ENCODE peak calls at places on chromosomes 4 and X, in six cellular contexts. A, U, H, R, Y and N are unnamed samples.

GRCh38 chr4:89868999-89869589 is 25.6 kb upstream of the MMRN1 start:
- DNase-seq in A (no peak), U (no peak), H (no peak), R (no peak), Y (no peak), N (no peak)

GRCh38 chrX:18944482-18944881 is 39.4 kb downstream of the PHKA2 start:
- DNase-seq in A (no peak), U (no peak), H (no peak), R (no peak), Y (no peak), N (no peak)

GRCh38 chr4:83011779-83012630 is 1.4 kb upstream of the LIN54 start:
- DNase-seq in A (peak), U (no peak), H (no peak), R (no peak), Y (peak), N (peak)

GRCh38 chrX:48676893-48677270 is 6.7 kb upstream of the WAS start:
- DNase-seq in A (no peak), U (no peak), H (no peak), R (no peak), Y (no peak), N (no peak)

GRCh38 chrX:97200454-97200853 is 316.7 kb downstream of the RPA4 start:
- DNase-seq in A (no peak), U (no peak), H (no peak), R (no peak), Y (no peak), N (no peak)

GRCh38 chr4:53654300-53654758 is 63.0 kb upstream of the LNX1 start:
- DNase-seq in A (peak), U (no peak), H (no peak), R (no peak), Y (no peak), N (no peak)

GRCh38 chr4:109166126-109166525 is 136.3 kb downstream of the COL25A1 start:
- DNase-seq in A (no peak), U (no peak), H (no peak), R (no peak), Y (no peak), N (no peak)

GRCh38 chrX:53312946-53313745 is 31.8 kb upstream of the IQSEC2 start:
- DNase-seq in A (peak), U (peak), H (peak), R (peak), Y (peak), N (peak)

GRCh38 chr4:118814054-118814453 is 21.9 kb downstream of the SEC24D start:
- DNase-seq in A (no peak), U (no peak), H (no peak), R (no peak), Y (no peak), N (no peak)

GRCh38 chrX:136115124-136115908 is 32.0 kb upstream of the FHL1 start:
- DNase-seq in A (no peak), U (no peak), H (no peak), R (no peak), Y (no peak), N (no peak)

GRCh38 chr4:119646347-119647071 is 17.9 kb upstream of the PDE5A start:
- DNase-seq in A (no peak), U (no peak), H (no peak), R (no peak), Y (no peak), N (peak)

GRCh38 chr4:39657465-39657864 is 18.8 kb upstream of the SMIM14 start:
- DNase-seq in A (no peak), U (no peak), H (no peak), R (no peak), Y (no peak), N (no peak)

GRCh38 chr4:113444386-113444785 is 317.2 kb downstream of the CAMK2D start:
- DNase-seq in A (no peak), U (no peak), H (no peak), R (no peak), Y (no peak), N (no peak)

GRCh38 chr4:155953151-155954117 is at the start of gene CTSO:
- DNase-seq in A (peak), U (peak), H (peak), R (peak), Y (peak), N (peak)

GRCh38 chrX:19064175-19064574 is 58.1 kb downstream of the ADGRG2 start:
- DNase-seq in A (no peak), U (no peak), H (no peak), R (no peak), Y (no peak), N (no peak)

GRCh38 chr4:34953145-34953799 is 1291.0 kb downstream of the ARAP2 start:
- DNase-seq in A (no peak), U (no peak), H (no peak), R (no peak), Y (no peak), N (no peak)

GRCh38 chr4:168421671-168422070 is 58.6 kb downstream of the DDX60L start:
- DNase-seq in A (peak), U (no peak), H (no peak), R (no peak), Y (no peak), N (no peak)

GRCh38 chrX:154368630-154369452 is 5.6 kb downstream of the FLNA start:
- DNase-seq in A (peak), U (no peak), H (no peak), R (peak), Y (peak), N (no peak)

GRCh38 chr4:152346979-152347378 is 188.9 kb downstream of the FBXW7 start:
- DNase-seq in A (no peak), U (no peak), H (no peak), R (no peak), Y (no peak), N (no peak)

GRCh38 chr4:26223160-26223559 is 97.7 kb upstream of the RBPJ start:
- DNase-seq in A (no peak), U (no peak), H (no peak), R (no peak), Y (no peak), N (no peak)

GRCh38 chr4:8495803-8496202 is 55.2 kb downstream of the TRMT44 start:
- DNase-seq in A (no peak), U (no peak), H (no peak), R (no peak), Y (no peak), N (no peak)

GRCh38 chr4:124401611-124402010 is 310.9 kb downstream of the ANKRD50 start:
- DNase-seq in A (no peak), U (no peak), H (no peak), R (no peak), Y (no peak), N (no peak)

GRCh38 chr4:180164799-180165198 is 2078.4 kb upstream of the TENM3 start:
- DNase-seq in A (no peak), U (no peak), H (no peak), R (no peak), Y (no peak), N (no peak)

GRCh38 chr4:51932261-51932660 is 87.9 kb downstream of the LRRC66 start:
- DNase-seq in A (no peak), U (no peak), H (no peak), R (no peak), Y (no peak), N (no peak)

GRCh38 chr4:173930329-173930967 is 353.0 kb downstream of the FBXO8 start:
- DNase-seq in A (no peak), U (no peak), H (no peak), R (no peak), Y (no peak), N (no peak)

GRCh38 chr4:139689093-139689722 is 23.6 kb downstream of the MGST2 start:
- DNase-seq in A (no peak), U (no peak), H (no peak), R (no peak), Y (no peak), N (no peak)

GRCh38 chr4:22515888-22516541 is at the start of gene ADGRA3:
- DNase-seq in A (peak), U (peak), H (peak), R (peak), Y (peak), N (peak)

DNA sequence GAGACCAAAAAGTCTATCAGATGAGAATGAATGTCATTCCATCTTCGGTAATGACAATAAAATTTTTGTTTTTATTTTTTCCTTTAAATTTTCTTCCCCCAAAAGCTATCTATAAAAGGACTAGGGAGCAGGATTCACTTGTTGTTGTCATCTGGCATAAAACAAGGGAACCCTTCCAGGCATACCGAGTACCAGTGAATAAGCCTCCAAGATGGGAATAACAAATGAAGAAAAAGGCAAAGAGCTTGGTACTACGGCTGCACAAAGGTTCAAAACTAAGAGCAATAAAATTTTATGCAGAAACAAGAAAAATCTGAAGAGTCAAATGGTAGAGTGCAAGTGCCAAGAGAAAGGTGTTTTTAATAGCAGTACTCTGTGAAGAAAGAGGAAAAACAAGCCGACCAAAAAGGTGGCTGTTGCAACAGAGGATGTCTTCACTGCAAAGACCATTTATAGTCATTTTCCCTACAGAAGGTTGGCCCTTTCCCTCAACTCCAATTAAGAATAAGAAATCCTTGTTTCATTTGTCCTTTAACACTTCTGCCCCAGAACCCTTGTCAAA is 25.8 kb downstream of the PPP3CA start:
- DNase-seq in A (no peak), U (no peak), H (no peak), R (no peak), Y (no peak), N (no peak)
- H3K27ac ChIP-seq in A (no peak), U (no peak), H (no peak), R (no peak), Y (no peak), N (no peak)

GRCh38 chr4:37978509-37978908 is 18.3 kb downstream of the PTTG2 start:
- DNase-seq in A (no peak), U (no peak), H (no peak), R (no peak), Y (no peak), N (no peak)
- H3K27ac ChIP-seq in A (peak), U (no peak), H (no peak), R (no peak), Y (no peak), N (no peak)

GRCh38 chr4:57139783-57140182 is 29.6 kb upstream of the IGFBP7 start:
- DNase-seq in A (no peak), U (no peak), H (no peak), R (no peak), Y (no peak), N (no peak)
- H3K27ac ChIP-seq in A (no peak), U (no peak), H (no peak), R (no peak), Y (no peak), N (no peak)

GRCh38 chrX:50812995-50813842 is 775 bp downstream of the SHROOM4 start:
- DNase-seq in A (peak), U (peak), H (no peak), R (peak), Y (peak), N (no peak)
- H3K27ac ChIP-seq in A (peak), U (no peak), H (peak), R (peak), Y (peak), N (peak)

GRCh38 chr4:134028411-134028810 is 173.2 kb downstream of the PABPC4L start:
- DNase-seq in A (no peak), U (no peak), H (no peak), R (no peak), Y (no peak), N (no peak)
- H3K27ac ChIP-seq in A (no peak), U (no peak), H (no peak), R (no peak), Y (no peak), N (no peak)

GRCh38 chrX:10922158-10922557 is 189.0 kb upstream of the HCCS start:
- DNase-seq in A (no peak), U (no peak), H (no peak), R (no peak), Y (no peak), N (no peak)
- H3K27ac ChIP-seq in A (no peak), U (no peak), H (no peak), R (no peak), Y (no peak), N (no peak)

DNA sequence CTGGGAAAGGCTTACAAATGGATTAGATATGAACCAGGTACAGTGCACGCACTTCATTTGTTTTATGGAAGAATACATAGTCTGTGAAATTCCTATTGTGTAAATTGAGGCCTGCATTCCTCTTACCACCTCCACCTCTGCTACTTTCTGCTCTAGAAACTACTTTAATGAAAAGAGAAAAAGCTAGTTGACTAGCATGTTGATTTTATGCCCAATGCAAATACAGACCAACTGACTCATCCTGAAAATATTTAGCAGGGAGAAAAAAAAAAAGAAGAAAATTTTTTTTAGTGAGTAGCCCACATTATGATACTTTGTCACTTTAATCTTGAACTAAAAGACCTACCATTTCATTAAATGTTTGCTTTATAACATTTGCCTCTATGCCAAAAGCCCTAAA is 41.2 kb downstream of the DCLK2 start:
- DNase-seq in A (no peak), U (no peak), H (no peak), R (no peak), Y (no peak), N (no peak)
- H3K27ac ChIP-seq in A (no peak), U (no peak), H (no peak), R (no peak), Y (no peak), N (no peak)

DNA sequence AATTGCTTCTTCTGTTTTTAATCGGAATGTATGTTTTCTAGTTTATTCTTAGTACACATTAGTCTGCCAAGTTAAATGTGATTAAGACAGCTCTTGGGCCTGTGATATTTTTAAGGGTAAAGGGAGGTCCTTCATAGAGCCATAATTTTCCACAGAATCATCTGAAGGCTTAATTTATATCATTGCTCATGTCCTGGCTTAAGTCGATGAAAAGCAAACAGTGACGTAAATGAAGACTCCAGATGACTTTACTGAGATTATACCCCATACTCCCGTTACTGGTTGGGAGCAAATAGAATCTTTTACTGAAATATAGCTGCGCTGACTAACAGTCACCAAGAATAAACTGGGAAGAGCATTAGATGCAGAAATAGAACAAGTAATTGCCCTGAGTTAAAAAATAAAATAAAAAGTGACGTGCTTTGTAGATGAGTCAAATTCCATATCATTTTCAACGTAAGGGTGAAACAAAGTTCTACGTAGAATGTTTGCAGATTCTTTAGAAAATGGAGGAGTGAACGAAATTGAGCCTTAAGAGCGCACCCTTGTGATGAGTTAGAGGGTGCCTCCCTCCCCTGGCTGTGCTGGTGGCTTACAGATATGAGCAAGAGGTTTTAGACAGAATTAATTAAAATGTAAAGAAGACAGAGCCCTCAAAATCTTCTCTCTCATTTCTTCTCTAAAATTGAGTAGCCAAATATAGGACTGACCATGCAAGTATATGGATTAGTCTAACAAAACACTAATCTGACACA is 30.0 kb upstream of the LGI2 start:
- DNase-seq in A (no peak), U (no peak), H (no peak), R (no peak), Y (no peak), N (no peak)
- H3K27ac ChIP-seq in A (peak), U (no peak), H (no peak), R (peak), Y (no peak), N (no peak)